ENCODE peak calls at places on chromosomes 13 and 19, in ten cellular contexts. L, P, N, Z, S, R, U, C, X and I are unnamed samples.

GRCh38 chr13:45781553-45782326 is 69.8 kb downstream of the SIAH3 start:
- DNase-seq in C (peak; percentile 29), R (peak; percentile 91), U (no peak), X (no peak), P (peak; percentile 5), S (no peak), Z (peak; percentile 2), N (peak; percentile 4), L (no peak), I (peak; percentile 22)

GRCh38 chr13:113785051-113786010 is 26.3 kb downstream of the TMEM255B start:
- DNase-seq in U (no peak), Z (peak; percentile 72), N (no peak), X (peak; percentile 83), R (peak; percentile 14), S (peak; percentile 40), L (no peak), C (no peak), P (peak; percentile 81), I (peak; percentile 89)

GRCh38 chr19:6087074-6087506 is 23.2 kb downstream of the RFX2 start:
- DNase-seq in R (no peak), X (no peak), P (no peak), C (no peak), U (peak; percentile 56), Z (no peak), N (no peak), L (peak; percentile 18), S (peak; percentile 77), I (peak; percentile 45)

GRCh38 chr19:676343-677105 is at the start of gene FSTL3:
- DNase-seq in C (peak; percentile 58), P (peak; percentile 69), N (no peak), R (peak; percentile 78), L (no peak), Z (no peak), X (no peak), U (no peak), S (no peak), I (peak; percentile 45)

GRCh38 chr13:98843482-98843877 is 91.0 kb upstream of the SLC15A1 start:
- DNase-seq in R (no peak), Z (no peak), U (no peak), S (no peak), L (no peak), C (no peak), X (no peak), N (no peak), P (no peak), I (no peak)

GRCh38 chr13:24181991-24182702 is 21.6 kb downstream of the SPATA13 start:
- DNase-seq in U (peak; percentile 7), L (no peak), Z (peak; percentile 20), C (no peak), N (no peak), R (no peak), S (peak; percentile 18), X (no peak), P (no peak), I (no peak)

GRCh38 chr19:13005861-13006370 is 10.6 kb downstream of the NFIX start:
- DNase-seq in R (peak; percentile 32), L (no peak), Z (no peak), P (peak; percentile 26), X (no peak), U (no peak), N (no peak), C (no peak), S (no peak), I (no peak)

GRCh38 chr19:14301150-14301549 is 80.1 kb upstream of the ADGRE5 start:
- DNase-seq in U (no peak), S (no peak), P (no peak), N (no peak), X (no peak), C (no peak), R (no peak), Z (no peak), L (no peak), I (no peak)

GRCh38 chr13:112714772-112715569 is 25.1 kb downstream of the ATP11A start:
- DNase-seq in C (no peak), R (no peak), Z (no peak), N (no peak), S (peak; percentile 24), U (no peak), P (peak; percentile 40), L (no peak), X (no peak), I (no peak)

GRCh38 chr19:10760268-10760944 is 42.5 kb downstream of the DNM2 start:
- DNase-seq in N (no peak), S (peak; percentile 78), X (no peak), P (peak; percentile 34), R (no peak), L (no peak), Z (peak; percentile 23), C (no peak), U (peak; percentile 66), I (peak; percentile 77)

GRCh38 chr19:42488783-42489521 is 39.3 kb downstream of the CEACAM1 start:
- DNase-seq in U (no peak), L (no peak), X (no peak), N (no peak), P (no peak), R (no peak), Z (no peak), C (no peak), S (no peak), I (no peak)